ENCODE peak calls at places on chromosomes 5 and 9, in six cellular contexts. One of them, this sample, is unnamed.

GRCh38 chr5:119966028-119966427 is 336.7 kb downstream of the FAM170A start:
- DNase-seq in CD8-positive, alpha-beta T cell: no peak
- DNase-seq in trophoblast cell: no peak
- DNase-seq in esophagus squamous epithelium: no peak
- DNase-seq in adrenal gland: no peak
- DNase-seq in astrocyte: no peak
- DNase-seq in this sample: no peak

GRCh38 chr5:1543398-1544293 is 19.9 kb upstream of the LPCAT1 start:
- DNase-seq in adrenal gland: no peak
- DNase-seq in CD8-positive, alpha-beta T cell: no peak
- DNase-seq in esophagus squamous epithelium: no peak
- DNase-seq in trophoblast cell: no peak
- DNase-seq in astrocyte: no peak
- DNase-seq in this sample: peak; percentile 25

GRCh38 chr5:1760656-1761452 is 38.8 kb downstream of the MRPL36 start:
- DNase-seq in trophoblast cell: no peak
- DNase-seq in adrenal gland: no peak
- DNase-seq in CD8-positive, alpha-beta T cell: no peak
- DNase-seq in astrocyte: no peak
- DNase-seq in esophagus squamous epithelium: no peak
- DNase-seq in this sample: no peak

GRCh38 chr5:1292846-1293415 is 1.9 kb downstream of the TERT start:
- DNase-seq in astrocyte: no peak
- DNase-seq in adrenal gland: no peak
- DNase-seq in trophoblast cell: no peak
- DNase-seq in CD8-positive, alpha-beta T cell: no peak
- DNase-seq in esophagus squamous epithelium: no peak
- DNase-seq in this sample: no peak

GRCh38 chr5:110784901-110785300 is 46.1 kb downstream of the SLC25A46 start:
- DNase-seq in astrocyte: peak; percentile 47
- DNase-seq in esophagus squamous epithelium: no peak
- DNase-seq in trophoblast cell: no peak
- DNase-seq in CD8-positive, alpha-beta T cell: no peak
- DNase-seq in adrenal gland: no peak
- DNase-seq in this sample: no peak

GRCh38 chr5:139273572-139274264 is 19.8 kb upstream of the MATR3 start:
- DNase-seq in astrocyte: peak; percentile 51
- DNase-seq in esophagus squamous epithelium: peak; percentile 37
- DNase-seq in trophoblast cell: peak; percentile 96
- DNase-seq in adrenal gland: peak; percentile 93
- DNase-seq in CD8-positive, alpha-beta T cell: peak; percentile 86
- DNase-seq in this sample: peak; percentile 94

GRCh38 chr9:20618361-20618799 is 3.9 kb downstream of the MLLT3 start:
- DNase-seq in astrocyte: peak; percentile 29
- DNase-seq in trophoblast cell: no peak
- DNase-seq in adrenal gland: peak; percentile 74
- DNase-seq in esophagus squamous epithelium: no peak
- DNase-seq in CD8-positive, alpha-beta T cell: no peak
- DNase-seq in this sample: no peak

GRCh38 chr9:109593612-109594011 is 95.5 kb upstream of the PTPN3 start:
- DNase-seq in trophoblast cell: no peak
- DNase-seq in astrocyte: no peak
- DNase-seq in esophagus squamous epithelium: no peak
- DNase-seq in adrenal gland: no peak
- DNase-seq in CD8-positive, alpha-beta T cell: no peak
- DNase-seq in this sample: no peak

GRCh38 chr5:41252036-41252435 is 38.7 kb upstream of the C6 start:
- DNase-seq in adrenal gland: no peak
- DNase-seq in esophagus squamous epithelium: no peak
- DNase-seq in CD8-positive, alpha-beta T cell: no peak
- DNase-seq in astrocyte: peak; percentile 76
- DNase-seq in trophoblast cell: no peak
- DNase-seq in this sample: no peak

GRCh38 chr5:90263102-90263501 is 146.5 kb downstream of the CETN3 start:
- DNase-seq in adrenal gland: no peak
- DNase-seq in CD8-positive, alpha-beta T cell: no peak
- DNase-seq in trophoblast cell: no peak
- DNase-seq in astrocyte: no peak
- DNase-seq in esophagus squamous epithelium: no peak
- DNase-seq in this sample: no peak

GRCh38 chr5:177362871-177363507 is 5.3 kb downstream of the RGS14 start:
- DNase-seq in CD8-positive, alpha-beta T cell: peak; percentile 65
- DNase-seq in trophoblast cell: no peak
- DNase-seq in adrenal gland: peak; percentile 57
- DNase-seq in astrocyte: no peak
- DNase-seq in esophagus squamous epithelium: no peak
- DNase-seq in this sample: peak; percentile 88

GRCh38 chr9:127488946-127489345 is 37.6 kb downstream of the LRSAM1 start:
- DNase-seq in trophoblast cell: no peak
- DNase-seq in astrocyte: no peak
- DNase-seq in CD8-positive, alpha-beta T cell: no peak
- DNase-seq in esophagus squamous epithelium: no peak
- DNase-seq in adrenal gland: no peak
- DNase-seq in this sample: no peak

GRCh38 chr9:38127271-38127839 is 58.3 kb upstream of the SHB start:
- DNase-seq in trophoblast cell: peak; percentile 13
- DNase-seq in adrenal gland: no peak
- DNase-seq in astrocyte: no peak
- DNase-seq in CD8-positive, alpha-beta T cell: no peak
- DNase-seq in esophagus squamous epithelium: no peak
- DNase-seq in this sample: no peak

GRCh38 chr9:27165067-27165466 is 56.0 kb downstream of the TEK start:
- DNase-seq in adrenal gland: no peak
- DNase-seq in astrocyte: no peak
- DNase-seq in CD8-positive, alpha-beta T cell: no peak
- DNase-seq in trophoblast cell: no peak
- DNase-seq in esophagus squamous epithelium: no peak
- DNase-seq in this sample: no peak

GRCh38 chr5:76851713-76852369 is 2.0 kb downstream of the S100Z start:
- DNase-seq in adrenal gland: no peak
- DNase-seq in CD8-positive, alpha-beta T cell: no peak
- DNase-seq in trophoblast cell: no peak
- DNase-seq in astrocyte: no peak
- DNase-seq in esophagus squamous epithelium: no peak
- DNase-seq in this sample: no peak

GRCh38 chr5:115455241-115455640 is 89.3 kb downstream of the FEM1C start:
- DNase-seq in esophagus squamous epithelium: no peak
- DNase-seq in adrenal gland: no peak
- DNase-seq in astrocyte: peak; percentile 84
- DNase-seq in trophoblast cell: no peak
- DNase-seq in CD8-positive, alpha-beta T cell: no peak
- DNase-seq in this sample: no peak

GRCh38 chr5:65943771-65944170 is 17.4 kb downstream of the ERBIN start:
- DNase-seq in esophagus squamous epithelium: no peak
- DNase-seq in astrocyte: no peak
- DNase-seq in trophoblast cell: no peak
- DNase-seq in CD8-positive, alpha-beta T cell: no peak
- DNase-seq in adrenal gland: no peak
- DNase-seq in this sample: no peak

GRCh38 chr9:37911271-37911681 is 7.3 kb upstream of the SLC25A51 start:
- DNase-seq in esophagus squamous epithelium: no peak
- DNase-seq in CD8-positive, alpha-beta T cell: no peak
- DNase-seq in astrocyte: no peak
- DNase-seq in trophoblast cell: no peak
- DNase-seq in adrenal gland: no peak
- DNase-seq in this sample: no peak

GRCh38 chr5:107671742-107672211 is 1.0 kb upstream of the EFNA5 start:
- DNase-seq in adrenal gland: no peak
- DNase-seq in astrocyte: peak; percentile 76
- DNase-seq in CD8-positive, alpha-beta T cell: no peak
- DNase-seq in trophoblast cell: peak; percentile 58
- DNase-seq in esophagus squamous epithelium: no peak
- DNase-seq in this sample: no peak

GRCh38 chr5:148794729-148795590 is 31.5 kb upstream of the ADRB2 start:
- DNase-seq in astrocyte: peak; percentile 80
- DNase-seq in trophoblast cell: no peak
- DNase-seq in adrenal gland: no peak
- DNase-seq in esophagus squamous epithelium: no peak
- DNase-seq in CD8-positive, alpha-beta T cell: no peak
- DNase-seq in this sample: no peak

DNA sequence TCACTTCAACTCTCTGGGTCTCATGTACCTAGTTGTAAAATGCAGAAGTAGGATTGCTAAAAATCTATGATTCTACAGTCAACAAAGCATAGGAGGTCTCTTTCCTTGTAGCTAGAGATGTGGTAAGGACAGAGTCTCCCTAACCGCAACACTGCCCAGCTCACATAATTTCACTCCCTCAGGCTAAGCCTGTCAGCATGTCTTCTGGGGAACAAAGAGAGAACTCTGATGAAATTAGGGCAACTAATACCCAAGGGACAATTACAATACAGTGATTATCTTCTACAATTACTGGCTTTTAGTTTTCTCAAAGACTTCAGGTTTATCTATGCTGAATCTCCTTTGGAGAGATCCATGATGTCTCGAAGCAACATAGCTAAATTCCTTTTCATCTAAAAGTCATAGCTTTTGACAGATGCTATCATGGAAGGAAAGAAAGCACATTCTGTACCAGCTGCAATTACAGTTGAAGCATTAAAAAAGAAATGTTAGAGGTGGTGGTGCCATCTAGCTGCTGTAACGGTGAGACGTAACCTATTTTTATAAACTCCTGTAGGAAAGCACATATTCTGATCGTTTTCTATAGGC is 141.1 kb upstream of the TARS1 start:
- DNase-seq in CD8-positive, alpha-beta T cell: no peak
- DNase-seq in esophagus squamous epithelium: no peak
- DNase-seq in adrenal gland: peak; percentile 30
- DNase-seq in trophoblast cell: peak; percentile 69
- DNase-seq in astrocyte: peak; percentile 49
- DNase-seq in this sample: no peak
- H3K27ac ChIP-seq in CD8-positive, alpha-beta T cell: no peak overlapping the region
- H3K27ac ChIP-seq in esophagus squamous epithelium: no peak overlapping the region
- H3K27ac ChIP-seq in adrenal gland: no peak overlapping the region
- H3K27ac ChIP-seq in trophoblast cell: no peak overlapping the region
- H3K27ac ChIP-seq in astrocyte: peak overlapping the region; percentile 32
- H3K27ac ChIP-seq in this sample: no peak overlapping the region

DNA sequence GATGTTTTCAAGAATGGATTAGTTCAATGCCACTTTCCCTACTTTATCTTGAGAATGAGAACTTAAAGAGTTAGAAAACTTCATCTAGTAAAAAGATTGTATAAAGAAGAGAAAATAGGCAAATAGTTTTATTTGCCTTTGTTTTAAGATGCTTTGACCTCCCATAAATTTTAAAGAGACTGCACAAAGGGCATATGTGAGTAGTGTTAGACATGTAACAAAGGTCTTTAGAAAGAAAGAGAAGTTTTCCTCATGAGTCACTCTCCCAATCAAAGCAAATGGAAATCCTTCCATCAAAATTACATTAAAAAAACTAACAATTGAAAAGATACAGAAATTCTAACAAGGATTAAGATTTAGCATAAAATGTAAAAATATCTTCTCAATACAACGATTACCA is 381.8 kb upstream of the KIF2A start:
- DNase-seq in CD8-positive, alpha-beta T cell: no peak
- DNase-seq in trophoblast cell: no peak
- DNase-seq in esophagus squamous epithelium: no peak
- DNase-seq in astrocyte: no peak
- DNase-seq in adrenal gland: no peak
- DNase-seq in this sample: no peak
- H3K27ac ChIP-seq in CD8-positive, alpha-beta T cell: no peak overlapping the region
- H3K27ac ChIP-seq in trophoblast cell: no peak overlapping the region
- H3K27ac ChIP-seq in esophagus squamous epithelium: no peak overlapping the region
- H3K27ac ChIP-seq in astrocyte: no peak overlapping the region
- H3K27ac ChIP-seq in adrenal gland: no peak overlapping the region
- H3K27ac ChIP-seq in this sample: no peak overlapping the region

DNA sequence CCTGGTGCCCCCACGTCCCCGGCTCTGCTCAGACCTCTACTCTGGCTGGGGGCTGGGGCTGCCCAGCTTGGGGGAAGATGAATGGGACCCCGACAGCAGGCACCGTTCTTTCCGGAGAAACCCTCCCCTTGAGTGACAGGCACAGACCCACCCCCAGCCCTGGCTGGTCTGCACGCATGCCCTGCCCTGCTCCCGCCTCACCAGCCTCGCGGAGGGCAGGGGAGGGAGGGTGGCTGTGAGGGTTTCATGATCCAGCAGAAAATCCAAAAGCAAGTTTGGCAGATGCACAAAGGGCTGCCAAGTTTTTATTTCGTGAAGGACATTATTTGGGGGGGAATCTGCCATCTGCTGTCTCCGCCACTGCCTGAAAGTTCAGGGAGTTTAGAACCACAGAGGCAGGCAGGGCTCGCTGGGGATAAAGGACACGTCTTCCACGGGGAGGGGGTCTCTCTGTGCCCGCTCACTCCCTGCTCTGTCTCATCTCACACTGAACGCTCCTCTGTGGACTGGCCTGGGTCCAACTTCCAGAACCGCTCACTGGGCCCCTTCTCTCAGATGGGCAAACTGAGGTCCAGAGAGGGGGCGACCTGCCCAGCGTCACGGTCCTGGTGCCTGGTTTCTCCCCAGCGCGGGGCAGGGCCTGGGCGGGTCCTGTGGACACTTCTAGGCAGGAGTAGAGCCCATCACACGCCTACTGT is 92.9 kb downstream of the RXRA start:
- DNase-seq in trophoblast cell: no peak
- DNase-seq in astrocyte: no peak
- DNase-seq in adrenal gland: no peak
- DNase-seq in esophagus squamous epithelium: no peak
- DNase-seq in CD8-positive, alpha-beta T cell: no peak
- DNase-seq in this sample: no peak
- H3K27ac ChIP-seq in trophoblast cell: no peak overlapping the region
- H3K27ac ChIP-seq in astrocyte: no peak overlapping the region
- H3K27ac ChIP-seq in adrenal gland: peak overlapping the region; percentile 68
- H3K27ac ChIP-seq in esophagus squamous epithelium: peak overlapping the region; percentile 25
- H3K27ac ChIP-seq in CD8-positive, alpha-beta T cell: no peak overlapping the region
- H3K27ac ChIP-seq in this sample: no peak overlapping the region

GRCh38 chr5:9545301-9545958 is 445 bp downstream of the SEMA5A start:
- DNase-seq in esophagus squamous epithelium: no peak
- DNase-seq in adrenal gland: no peak
- DNase-seq in astrocyte: no peak
- DNase-seq in CD8-positive, alpha-beta T cell: no peak
- DNase-seq in trophoblast cell: no peak
- DNase-seq in this sample: no peak

GRCh38 chr5:9543266-9543925 is 2.5 kb downstream of the SEMA5A start:
- DNase-seq in esophagus squamous epithelium: no peak
- DNase-seq in CD8-positive, alpha-beta T cell: no peak
- DNase-seq in adrenal gland: no peak
- DNase-seq in trophoblast cell: no peak
- DNase-seq in astrocyte: no peak
- DNase-seq in this sample: no peak

GRCh38 chr5:9545959-9546851 is at the start of gene SEMA5A:
- DNase-seq in astrocyte: peak; percentile 42
- DNase-seq in trophoblast cell: peak; percentile 29
- DNase-seq in CD8-positive, alpha-beta T cell: no peak
- DNase-seq in adrenal gland: peak; percentile 51
- DNase-seq in esophagus squamous epithelium: no peak
- DNase-seq in this sample: peak; percentile 88

GRCh38 chr5:9544502-9545300 is 1.2 kb downstream of the SEMA5A start:
- DNase-seq in CD8-positive, alpha-beta T cell: no peak
- DNase-seq in astrocyte: peak; percentile 56
- DNase-seq in trophoblast cell: peak; percentile 82
- DNase-seq in esophagus squamous epithelium: no peak
- DNase-seq in adrenal gland: peak; percentile 83
- DNase-seq in this sample: peak; percentile 93

GRCh38 chr5:9544056-9544455 is 1.8 kb downstream of the SEMA5A start:
- DNase-seq in adrenal gland: no peak
- DNase-seq in CD8-positive, alpha-beta T cell: no peak
- DNase-seq in esophagus squamous epithelium: no peak
- DNase-seq in astrocyte: no peak
- DNase-seq in trophoblast cell: no peak
- DNase-seq in this sample: no peak
- H3K27ac ChIP-seq in adrenal gland: no peak overlapping the region
- H3K27ac ChIP-seq in CD8-positive, alpha-beta T cell: no peak overlapping the region
- H3K27ac ChIP-seq in esophagus squamous epithelium: peak overlapping the region; percentile 94
- H3K27ac ChIP-seq in astrocyte: peak overlapping the region; percentile 65
- H3K27ac ChIP-seq in trophoblast cell: no peak overlapping the region
- H3K27ac ChIP-seq in this sample: peak overlapping the region; percentile 93